ENCODE peak calls at places on chromosome 1, in ten cellular contexts. E, H, X, G, F, Q, L, R, Z and D are unnamed samples.

GRCh38 chr1:171343727-171344472 is 29.9 kb downstream of the FMO4 start:
- DNase-seq in R (no peak), F (no peak), L (no peak), X (no peak), Q (no peak), Z (no peak), H (no peak), G (no peak), E (no peak), D (no peak)

GRCh38 chr1:45490623-45491463 is at the start of gene TESK2:
- DNase-seq in Z (peak; percentile 99), Q (peak; percentile 98), R (peak; percentile 99), L (peak; percentile 99), E (peak; percentile 97), X (peak; percentile 98), G (peak; percentile 98), H (peak; percentile 99), F (peak; percentile 98), D (peak; percentile 94)

GRCh38 chr1:89594096-89594740 is 38.7 kb upstream of the LRRC8C start:
- DNase-seq in Q (no peak), H (no peak), X (no peak), F (no peak), Z (no peak), G (no peak), E (no peak), R (no peak), L (no peak), D (no peak)

GRCh38 chr1:210446479-210446878 is 117.8 kb downstream of the HHAT start:
- DNase-seq in Q (no peak), H (peak; percentile 61), E (no peak), R (no peak), F (no peak), X (no peak), L (no peak), G (no peak), Z (peak; percentile 46), D (no peak)

GRCh38 chr1:33255347-33256311 is 663 bp upstream of the ZNF362 start:
- DNase-seq in Z (peak; percentile 35), G (peak; percentile 63), H (peak; percentile 94), Q (no peak), F (peak; percentile 60), L (peak; percentile 90), X (peak; percentile 80), R (peak; percentile 89), E (no peak), D (peak; percentile 73)

GRCh38 chr1:15304708-15305326 is 57.8 kb downstream of the FHAD1 start:
- DNase-seq in E (no peak), Z (peak; percentile 27), Q (no peak), F (peak; percentile 65), X (peak; percentile 76), H (peak; percentile 90), G (peak; percentile 71), R (no peak), L (no peak), D (peak; percentile 69)

GRCh38 chr1:6588893-6589481 is 9.2 kb downstream of the ZBTB48 start:
- DNase-seq in L (no peak), H (no peak), Q (no peak), E (no peak), Z (no peak), F (no peak), R (no peak), G (no peak), X (no peak), D (no peak)

GRCh38 chr1:51131185-51131584 is 29.2 kb downstream of the C1orf185 start:
- DNase-seq in Q (no peak), L (no peak), X (no peak), E (no peak), Z (no peak), H (no peak), R (no peak), G (no peak), F (no peak), D (peak; percentile 8)

GRCh38 chr1:29514361-29515187 is 278.3 kb downstream of the PTPRU start:
- DNase-seq in Z (no peak), H (no peak), R (peak; percentile 41), F (no peak), G (no peak), L (peak; percentile 38), E (no peak), Q (no peak), X (peak; percentile 20), D (no peak)

GRCh38 chr1:181499825-181500224 is 16.5 kb downstream of the CACNA1E start:
- DNase-seq in G (no peak), Z (no peak), H (peak; percentile 28), R (no peak), E (no peak), F (no peak), L (no peak), Q (no peak), X (no peak), D (no peak)

GRCh38 chr1:181496759-181497158 is 13.4 kb downstream of the CACNA1E start:
- DNase-seq in Z (no peak), G (no peak), E (no peak), F (no peak), R (no peak), L (no peak), X (no peak), Q (no peak), H (peak; percentile 11), D (no peak)

GRCh38 chr1:181501612-181502011 is 18.3 kb downstream of the CACNA1E start:
- DNase-seq in Z (no peak), R (no peak), Q (no peak), F (no peak), L (no peak), H (no peak), G (no peak), E (no peak), X (no peak), D (no peak)

GRCh38 chr1:181493885-181494284 is 10.6 kb downstream of the CACNA1E start:
- DNase-seq in H (peak; percentile 24), F (no peak), L (no peak), Q (no peak), R (no peak), Z (no peak), E (no peak), X (no peak), G (no peak), D (no peak)

GRCh38 chr1:181497870-181498269 is 14.6 kb downstream of the CACNA1E start:
- DNase-seq in R (no peak), E (no peak), F (no peak), L (no peak), Z (no peak), G (no peak), X (no peak), Q (no peak), H (peak; percentile 46), D (no peak)
- TF ChIP-seq CTCF in R (no peak), E (no peak), F (no peak), L (no peak), Z (no peak), G (no peak), X (no peak), Q (no peak), H (peak; percentile 50), D (no peak)

GRCh38 chr1:85612704-85613361 is 32.3 kb downstream of the CCN1 start:
- DNase-seq in X (no peak), Q (peak; percentile 85), Z (peak; percentile 89), E (peak; percentile 94), R (no peak), L (no peak), F (no peak), G (no peak), H (peak; percentile 77), D (no peak)
- TF ChIP-seq CTCF in X (no peak), Q (peak; percentile 67), Z (peak; percentile 68), E (peak; percentile 82), R (peak; percentile 8), L (peak; percentile 38), F (no peak), G (no peak), H (peak; percentile 83), D (no peak)

DNA sequence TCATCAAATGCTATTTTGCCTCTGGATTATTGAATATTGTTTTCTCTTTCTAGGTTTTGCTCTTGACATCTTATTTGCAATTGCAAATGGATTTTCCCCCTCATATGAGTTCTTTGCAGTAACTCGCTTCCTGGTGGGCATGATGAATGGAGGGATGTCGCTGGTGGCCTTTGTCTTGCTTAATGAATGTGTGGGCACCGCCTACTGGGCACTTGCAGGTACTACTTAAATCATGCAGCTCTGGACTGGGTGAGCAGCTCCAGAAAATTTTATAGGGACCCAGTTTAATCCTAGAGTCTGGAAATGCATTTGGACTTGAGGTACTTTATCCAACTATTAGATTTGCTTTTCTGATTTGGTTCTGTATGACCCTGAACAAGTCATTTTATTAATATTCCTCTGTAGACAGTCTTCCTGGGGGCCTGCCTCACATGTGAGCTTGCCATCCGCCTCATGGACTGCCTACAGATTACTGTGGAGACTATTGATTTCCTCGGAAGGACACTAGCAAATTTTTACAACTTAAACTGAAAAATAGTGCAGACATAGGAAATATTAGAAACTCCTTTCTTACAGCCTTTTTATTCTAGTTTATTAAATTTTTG is 44.5 kb downstream of the SLC22A15 start:
- DNase-seq in X (peak; percentile 57), F (no peak), R (no peak), G (peak; percentile 50), Q (no peak), H (peak; percentile 88), E (peak; percentile 5), Z (peak; percentile 50), L (no peak), D (peak; percentile 49)
- TF ChIP-seq CTCF in X (peak; percentile 17), F (no peak), R (peak; percentile 22), G (peak; percentile 76), Q (peak; percentile 57), H (peak; percentile 84), E (peak; percentile 67), Z (peak; percentile 62), L (peak; percentile 17), D (peak; percentile 55)

GRCh38 chr1:25765152-25765909 is 34.7 kb upstream of the SELENON start:
- DNase-seq in F (no peak), E (no peak), Z (no peak), G (no peak), Q (no peak), X (no peak), L (no peak), R (no peak), H (no peak), D (no peak)

GRCh38 chr1:25765910-25766645 is 33.9 kb upstream of the SELENON start:
- DNase-seq in G (no peak), R (no peak), X (no peak), Q (no peak), H (no peak), L (no peak), Z (no peak), F (no peak), E (no peak), D (no peak)

GRCh38 chr1:25760122-25760719 is 39.8 kb upstream of the SELENON start:
- DNase-seq in Q (no peak), H (no peak), L (no peak), X (no peak), F (no peak), G (no peak), E (no peak), R (no peak), Z (no peak), D (no peak)

GRCh38 chr1:25760871-25761270 is 39.1 kb upstream of the SELENON start:
- DNase-seq in E (no peak), F (no peak), Z (no peak), L (no peak), R (no peak), G (no peak), X (no peak), Q (no peak), H (no peak), D (no peak)

DNA sequence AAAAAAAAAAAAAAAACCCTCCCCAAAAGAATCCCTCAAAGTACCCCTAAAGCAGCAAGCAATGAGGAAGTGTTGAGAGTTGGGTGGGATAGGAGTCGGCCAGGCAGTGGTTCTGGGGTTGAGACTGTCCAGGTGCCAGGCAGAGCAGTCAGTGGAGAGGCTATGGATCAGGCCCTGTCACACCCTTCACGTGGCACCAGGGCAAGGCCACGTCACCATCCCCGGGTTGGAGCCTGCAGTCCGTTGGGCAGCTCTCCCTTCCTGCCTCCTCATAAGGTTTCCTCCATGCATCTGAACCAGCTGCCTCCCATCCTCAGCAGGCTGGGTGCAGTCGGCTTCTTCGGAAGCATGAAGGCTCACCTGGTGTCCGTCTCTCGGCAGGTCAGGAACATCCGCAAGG is 36.5 kb upstream of the SELENON start:
- DNase-seq in F (no peak), L (no peak), X (no peak), R (no peak), Q (no peak), H (no peak), E (no peak), Z (no peak), G (no peak), D (no peak)
- TF ChIP-seq CTCF in F (no peak), L (no peak), X (no peak), R (no peak), Q (no peak), H (no peak), E (no peak), Z (no peak), G (no peak), D (no peak)